ENCODE peak calls at places on chromosomes 4 and X, in seven cellular contexts. One of them, this sample, is unnamed.

GRCh38 chr4:80153800-80154546 is 43.3 kb upstream of the PRDM8 start:
- DNase-seq in CD8-positive, alpha-beta memory T cell: no peak
- DNase-seq in left lobe of liver: no peak
- DNase-seq in GM20000: no peak
- DNase-seq in activated CD8-positive, alpha-beta memory T cell treated with anti-CD3 and anti-CD28 coated beads, Interleukin-2, amount 50 U/mL, for 48 hours: no peak
- DNase-seq in HCEC 1CT: peak
- DNase-seq in activated CD4-positive, alpha-beta T cell treated with anti-CD3 and anti-CD28 coated beads for 4 hours: no peak
- DNase-seq in this sample: no peak

GRCh38 chr4:187387709-187388108 is 607.9 kb upstream of the ZFP42 start:
- DNase-seq in CD8-positive, alpha-beta memory T cell: no peak
- DNase-seq in left lobe of liver: no peak
- DNase-seq in GM20000: no peak
- DNase-seq in activated CD8-positive, alpha-beta memory T cell treated with anti-CD3 and anti-CD28 coated beads, Interleukin-2, amount 50 U/mL, for 48 hours: no peak
- DNase-seq in HCEC 1CT: no peak
- DNase-seq in activated CD4-positive, alpha-beta T cell treated with anti-CD3 and anti-CD28 coated beads for 4 hours: no peak
- DNase-seq in this sample: no peak

GRCh38 chr4:152920768-152921167 is 15.4 kb upstream of the FHDC1 start:
- DNase-seq in CD8-positive, alpha-beta memory T cell: no peak
- DNase-seq in left lobe of liver: no peak
- DNase-seq in GM20000: no peak
- DNase-seq in activated CD8-positive, alpha-beta memory T cell treated with anti-CD3 and anti-CD28 coated beads, Interleukin-2, amount 50 U/mL, for 48 hours: no peak
- DNase-seq in HCEC 1CT: no peak
- DNase-seq in activated CD4-positive, alpha-beta T cell treated with anti-CD3 and anti-CD28 coated beads for 4 hours: no peak
- DNase-seq in this sample: no peak

GRCh38 chr4:76504613-76505465 is 69.8 kb downstream of the SHROOM3 start:
- DNase-seq in CD8-positive, alpha-beta memory T cell: peak
- DNase-seq in left lobe of liver: no peak
- DNase-seq in GM20000: peak
- DNase-seq in activated CD8-positive, alpha-beta memory T cell treated with anti-CD3 and anti-CD28 coated beads, Interleukin-2, amount 50 U/mL, for 48 hours: no peak
- DNase-seq in HCEC 1CT: peak
- DNase-seq in activated CD4-positive, alpha-beta T cell treated with anti-CD3 and anti-CD28 coated beads for 4 hours: no peak
- DNase-seq in this sample: peak

GRCh38 chr4:3074846-3075651 is 568 bp downstream of the HTT start:
- DNase-seq in CD8-positive, alpha-beta memory T cell: peak
- DNase-seq in left lobe of liver: peak
- DNase-seq in GM20000: peak
- DNase-seq in activated CD8-positive, alpha-beta memory T cell treated with anti-CD3 and anti-CD28 coated beads, Interleukin-2, amount 50 U/mL, for 48 hours: peak
- DNase-seq in HCEC 1CT: peak
- DNase-seq in activated CD4-positive, alpha-beta T cell treated with anti-CD3 and anti-CD28 coated beads for 4 hours: peak
- DNase-seq in this sample: no peak

GRCh38 chrX:153582896-153583295 is 16.0 kb downstream of the CCNQ start:
- DNase-seq in CD8-positive, alpha-beta memory T cell: peak
- DNase-seq in left lobe of liver: no peak
- DNase-seq in GM20000: peak
- DNase-seq in activated CD8-positive, alpha-beta memory T cell treated with anti-CD3 and anti-CD28 coated beads, Interleukin-2, amount 50 U/mL, for 48 hours: peak
- DNase-seq in HCEC 1CT: no peak
- DNase-seq in activated CD4-positive, alpha-beta T cell treated with anti-CD3 and anti-CD28 coated beads for 4 hours: peak
- DNase-seq in this sample: no peak

GRCh38 chrX:11688201-11688600 is 22.5 kb upstream of the ARHGAP6 start:
- DNase-seq in CD8-positive, alpha-beta memory T cell: no peak
- DNase-seq in left lobe of liver: no peak
- DNase-seq in GM20000: no peak
- DNase-seq in activated CD8-positive, alpha-beta memory T cell treated with anti-CD3 and anti-CD28 coated beads, Interleukin-2, amount 50 U/mL, for 48 hours: no peak
- DNase-seq in HCEC 1CT: peak
- DNase-seq in activated CD4-positive, alpha-beta T cell treated with anti-CD3 and anti-CD28 coated beads for 4 hours: no peak
- DNase-seq in this sample: no peak

GRCh38 chr4:74919783-74920182 is 13.1 kb upstream of the PARM1 start:
- DNase-seq in CD8-positive, alpha-beta memory T cell: no peak
- DNase-seq in left lobe of liver: no peak
- DNase-seq in GM20000: peak
- DNase-seq in activated CD8-positive, alpha-beta memory T cell treated with anti-CD3 and anti-CD28 coated beads, Interleukin-2, amount 50 U/mL, for 48 hours: no peak
- DNase-seq in HCEC 1CT: no peak
- DNase-seq in activated CD4-positive, alpha-beta T cell treated with anti-CD3 and anti-CD28 coated beads for 4 hours: no peak
- DNase-seq in this sample: no peak

GRCh38 chr4:187732524-187732923 is 263.0 kb upstream of the ZFP42 start:
- DNase-seq in CD8-positive, alpha-beta memory T cell: no peak
- DNase-seq in left lobe of liver: no peak
- DNase-seq in GM20000: no peak
- DNase-seq in activated CD8-positive, alpha-beta memory T cell treated with anti-CD3 and anti-CD28 coated beads, Interleukin-2, amount 50 U/mL, for 48 hours: no peak
- DNase-seq in HCEC 1CT: no peak
- DNase-seq in activated CD4-positive, alpha-beta T cell treated with anti-CD3 and anti-CD28 coated beads for 4 hours: no peak
- DNase-seq in this sample: peak

GRCh38 chr4:106340774-106341173 is 24.4 kb downstream of the AIMP1 start:
- DNase-seq in CD8-positive, alpha-beta memory T cell: no peak
- DNase-seq in left lobe of liver: no peak
- DNase-seq in GM20000: no peak
- DNase-seq in activated CD8-positive, alpha-beta memory T cell treated with anti-CD3 and anti-CD28 coated beads, Interleukin-2, amount 50 U/mL, for 48 hours: no peak
- DNase-seq in HCEC 1CT: no peak
- DNase-seq in activated CD4-positive, alpha-beta T cell treated with anti-CD3 and anti-CD28 coated beads for 4 hours: no peak
- DNase-seq in this sample: no peak

GRCh38 chr4:172125438-172125837 is 312.2 kb downstream of the GALNTL6 start:
- DNase-seq in CD8-positive, alpha-beta memory T cell: no peak
- DNase-seq in left lobe of liver: no peak
- DNase-seq in GM20000: no peak
- DNase-seq in activated CD8-positive, alpha-beta memory T cell treated with anti-CD3 and anti-CD28 coated beads, Interleukin-2, amount 50 U/mL, for 48 hours: no peak
- DNase-seq in HCEC 1CT: no peak
- DNase-seq in activated CD4-positive, alpha-beta T cell treated with anti-CD3 and anti-CD28 coated beads for 4 hours: no peak
- DNase-seq in this sample: no peak

GRCh38 chr4:122819708-122820449 is 6.8 kb upstream of the FGF2 start:
- DNase-seq in CD8-positive, alpha-beta memory T cell: no peak
- DNase-seq in left lobe of liver: no peak
- DNase-seq in GM20000: no peak
- DNase-seq in activated CD8-positive, alpha-beta memory T cell treated with anti-CD3 and anti-CD28 coated beads, Interleukin-2, amount 50 U/mL, for 48 hours: no peak
- DNase-seq in HCEC 1CT: peak
- DNase-seq in activated CD4-positive, alpha-beta T cell treated with anti-CD3 and anti-CD28 coated beads for 4 hours: no peak
- DNase-seq in this sample: no peak

GRCh38 chr4:165505991-165506779 is 127.4 kb downstream of the CPE start:
- DNase-seq in CD8-positive, alpha-beta memory T cell: no peak
- DNase-seq in left lobe of liver: no peak
- DNase-seq in GM20000: no peak
- DNase-seq in activated CD8-positive, alpha-beta memory T cell treated with anti-CD3 and anti-CD28 coated beads, Interleukin-2, amount 50 U/mL, for 48 hours: no peak
- DNase-seq in HCEC 1CT: peak
- DNase-seq in activated CD4-positive, alpha-beta T cell treated with anti-CD3 and anti-CD28 coated beads for 4 hours: no peak
- DNase-seq in this sample: no peak

GRCh38 chr4:121789470-121789869 is 11.7 kb upstream of the EXOSC9 start:
- DNase-seq in CD8-positive, alpha-beta memory T cell: no peak
- DNase-seq in left lobe of liver: no peak
- DNase-seq in GM20000: no peak
- DNase-seq in activated CD8-positive, alpha-beta memory T cell treated with anti-CD3 and anti-CD28 coated beads, Interleukin-2, amount 50 U/mL, for 48 hours: no peak
- DNase-seq in HCEC 1CT: peak
- DNase-seq in activated CD4-positive, alpha-beta T cell treated with anti-CD3 and anti-CD28 coated beads for 4 hours: no peak
- DNase-seq in this sample: no peak

GRCh38 chr4:54433686-54434085 is 204.6 kb downstream of the PDGFRA start:
- DNase-seq in CD8-positive, alpha-beta memory T cell: no peak
- DNase-seq in left lobe of liver: no peak
- DNase-seq in GM20000: no peak
- DNase-seq in activated CD8-positive, alpha-beta memory T cell treated with anti-CD3 and anti-CD28 coated beads, Interleukin-2, amount 50 U/mL, for 48 hours: no peak
- DNase-seq in HCEC 1CT: peak
- DNase-seq in activated CD4-positive, alpha-beta T cell treated with anti-CD3 and anti-CD28 coated beads for 4 hours: no peak
- DNase-seq in this sample: no peak

GRCh38 chr4:7526929-7527535 is 92.3 kb upstream of the PSAPL1 start:
- DNase-seq in CD8-positive, alpha-beta memory T cell: no peak
- DNase-seq in left lobe of liver: no peak
- DNase-seq in GM20000: no peak
- DNase-seq in activated CD8-positive, alpha-beta memory T cell treated with anti-CD3 and anti-CD28 coated beads, Interleukin-2, amount 50 U/mL, for 48 hours: no peak
- DNase-seq in HCEC 1CT: no peak
- DNase-seq in activated CD4-positive, alpha-beta T cell treated with anti-CD3 and anti-CD28 coated beads for 4 hours: no peak
- DNase-seq in this sample: no peak

GRCh38 chr4:174928575-174929253 is 10.6 kb downstream of the ADAM29 start:
- DNase-seq in CD8-positive, alpha-beta memory T cell: no peak
- DNase-seq in left lobe of liver: no peak
- DNase-seq in GM20000: no peak
- DNase-seq in activated CD8-positive, alpha-beta memory T cell treated with anti-CD3 and anti-CD28 coated beads, Interleukin-2, amount 50 U/mL, for 48 hours: no peak
- DNase-seq in HCEC 1CT: no peak
- DNase-seq in activated CD4-positive, alpha-beta T cell treated with anti-CD3 and anti-CD28 coated beads for 4 hours: no peak
- DNase-seq in this sample: no peak

This sample was measured in glomerular endothelial cell.